ENCODE peak calls at places on chromosome 14, in seven cellular contexts. X, K, U, V, W, G and S are unnamed samples.

GRCh38 chr14:61747342-61747741 is 14.9 kb upstream of the SNAPC1 start:
- DNase-seq in X (no peak), K (no peak), U (no peak), V (no peak), W (no peak), G (no peak), S (no peak)

GRCh38 chr14:75519826-75520692 is 2.2 kb upstream of the BATF start:
- DNase-seq in X (peak), K (no peak), U (no peak), V (no peak), W (no peak), G (no peak), S (no peak)

GRCh38 chr14:70254476-70254961 is 65.8 kb upstream of the SLC8A3 start:
- DNase-seq in X (peak), K (peak), U (no peak), V (no peak), W (peak), G (peak), S (peak)

GRCh38 chr14:90487031-90487430 is 90.2 kb downstream of the CALM1 start:
- DNase-seq in X (no peak), K (peak), U (no peak), V (no peak), W (peak), G (no peak), S (peak)

GRCh38 chr14:103007555-103007954 is 49.8 kb downstream of the CDC42BPB start:
- DNase-seq in X (no peak), K (no peak), U (peak), V (no peak), W (no peak), G (no peak), S (peak)

GRCh38 chr14:65168840-65169239 is 66.5 kb upstream of the MAX start:
- DNase-seq in X (peak), K (no peak), U (no peak), V (no peak), W (no peak), G (peak), S (no peak)

GRCh38 chr14:95611293-95611880 is 74.8 kb upstream of the TCL1B start:
- DNase-seq in X (no peak), K (no peak), U (no peak), V (no peak), W (no peak), G (peak), S (no peak)

GRCh38 chr14:64478634-64479250 is 13.4 kb downstream of the AKAP5 start:
- DNase-seq in X (peak), K (no peak), U (no peak), V (no peak), W (peak), G (peak), S (no peak)